ENCODE peak calls at places on chromosomes 5 and 9, in eight cellular contexts. L is GM23248; Z is effector memory CD4-positive, alpha-beta T cell; J is psoas muscle; B is sigmoid colon; K is adrenal gland; F is lower lobe of right lung; D is spleen. S is an unnamed sample. For H3K4me1 and H3K9me3, the result is how much of the 10 kb centered on the place peaks cover.

GRCh38 chr5:168468836-168469235 is 17.4 kb upstream of the RARS1 start:
- DNase-seq in L (peak), Z (no peak), J (no peak), B (no peak), K (no peak), F (no peak), D (no peak), S (no peak)

GRCh38 chr9:124350485-124351263 is 64.6 kb downstream of the PSMB7 start:
- DNase-seq in L (no peak), Z (no peak), J (no peak), B (peak), K (no peak), F (peak), D (peak), S (no peak)

GRCh38 chr9:79384506-79384905 is 187.3 kb upstream of the TLE4 start:
- DNase-seq in L (no peak), Z (no peak), J (no peak), B (no peak), K (no peak), F (no peak), D (no peak), S (no peak)

GRCh38 chr9:77304543-77304942 is 127.2 kb downstream of the VPS13A start:
- DNase-seq in L (peak), Z (no peak), J (no peak), B (no peak), K (no peak), F (no peak), D (no peak), S (no peak)

GRCh38 chr9:97808415-97808814 is 44.6 kb upstream of the FOXE1 start:
- DNase-seq in L (no peak), Z (no peak), J (no peak), B (no peak), K (no peak), F (no peak), D (no peak), S (no peak)

GRCh38 chr5:82952326-82952725 is 124.9 kb downstream of the TMEM167A start:
- DNase-seq in L (peak), Z (no peak), J (no peak), B (no peak), K (no peak), F (no peak), D (no peak), S (no peak)

GRCh38 chr5:10441992-10442435 is 335 bp downstream of the ROPN1L start:
- DNase-seq in L (peak), Z (no peak), J (no peak), B (no peak), K (no peak), F (no peak), D (no peak), S (no peak)

GRCh38 chr5:160311491-160312138 is 749 bp downstream of the CCNJL start:
- DNase-seq in L (no peak), Z (no peak), J (peak), B (no peak), K (peak), F (peak), D (peak), S (no peak)

GRCh38 chr9:95261890-95262289 is 55.6 kb downstream of the FANCC start:
- DNase-seq in L (peak), Z (no peak), J (no peak), B (no peak), K (no peak), F (no peak), D (no peak), S (no peak)

GRCh38 chr9:19408316-19408692 is 505 bp upstream of the ACER2 start:
- DNase-seq in L (no peak), Z (no peak), J (peak), B (peak), K (no peak), F (no peak), D (peak), S (no peak)

GRCh38 chr5:140339636-140340035 is 6.8 kb downstream of the HBEGF start:
- DNase-seq in L (no peak), Z (no peak), J (no peak), B (no peak), K (no peak), F (no peak), D (peak), S (no peak)

GRCh38 chr5:39137391-39138181 is 63.4 kb upstream of the RICTOR start:
- DNase-seq in L (peak), Z (no peak), J (no peak), B (no peak), K (no peak), F (no peak), D (no peak), S (no peak)

GRCh38 chr5:85049020-85049419 is 664.3 kb upstream of the EDIL3 start:
- DNase-seq in L (no peak), Z (no peak), J (no peak), B (no peak), K (no peak), F (no peak), D (no peak), S (no peak)

GRCh38 chr9:29039258-29039657 is 1466.0 kb upstream of the C9orf72 start:
- DNase-seq in L (no peak), Z (no peak), J (no peak), B (no peak), K (no peak), F (no peak), D (no peak), S (no peak)

GRCh38 chr9:93648836-93649235 is 72.5 kb downstream of the PHF2 start:
- DNase-seq in L (no peak), Z (no peak), J (peak), B (peak), K (peak), F (no peak), D (peak), S (no peak)

GRCh38 chr5:90096415-90097081 is 313.0 kb downstream of the CETN3 start:
- DNase-seq in L (peak), Z (no peak), J (no peak), B (no peak), K (peak), F (no peak), D (no peak), S (no peak)

GRCh38 chr5:54518146-54519082 is 855 bp downstream of the SNX18 start:
- DNase-seq in L (peak), Z (no peak), J (peak), B (peak), K (peak), F (peak), D (peak), S (peak)

GRCh38 chr5:151072234-151073025 is 8.4 kb downstream of the TNIP1 start:
- DNase-seq in L (peak), Z (no peak), J (no peak), B (no peak), K (no peak), F (no peak), D (peak), S (no peak)

GRCh38 chr5:58999804-59000595 is 417.1 kb downstream of the RAB3C start:
- DNase-seq in L (no peak), Z (no peak), J (no peak), B (no peak), K (no peak), F (no peak), D (no peak), S (no peak)

GRCh38 chr9:17613723-17614122 is 34.9 kb downstream of the SH3GL2 start:
- DNase-seq in L (peak), Z (no peak), J (no peak), B (no peak), K (no peak), F (no peak), D (no peak), S (no peak)

GRCh38 chr9:98064623-98065392 is 8.3 kb downstream of the NANS start:
- DNase-seq in L (no peak), Z (no peak), J (no peak), B (no peak), K (no peak), F (no peak), D (peak), S (no peak)

GRCh38 chr5:56610093-56610698 is 205.2 kb upstream of the MAP3K1 start:
- DNase-seq in L (no peak), Z (no peak), J (no peak), B (no peak), K (no peak), F (no peak), D (no peak), S (no peak)

GRCh38 chr5:17305964-17306725 is 88.7 kb downstream of the BASP1 start:
- DNase-seq in L (peak), Z (no peak), J (no peak), B (no peak), K (no peak), F (peak), D (no peak), S (no peak)

GRCh38 chr5:164422400-164422799 is 917.0 kb downstream of the MAT2B start:
- DNase-seq in L (peak), Z (no peak), J (no peak), B (no peak), K (no peak), F (no peak), D (no peak), S (no peak)

GRCh38 chr5:102931085-102931484 is 176.0 kb downstream of the PAM start:
- DNase-seq in L (no peak), Z (no peak), J (no peak), B (no peak), K (no peak), F (no peak), D (no peak), S (no peak)

GRCh38 chr5:157366741-157367684 is 93.0 kb upstream of the NIPAL4 start:
- DNase-seq in L (peak), Z (no peak), J (no peak), B (peak), K (no peak), F (no peak), D (no peak), S (no peak)

GRCh38 chr9:942805-943580 is 33.5 kb upstream of the DMRT3 start:
- DNase-seq in L (no peak), Z (no peak), J (no peak), B (no peak), K (no peak), F (no peak), D (no peak), S (no peak)

GRCh38 chr5:33371660-33372059 is 69.1 kb upstream of the TARS1 start:
- DNase-seq in L (peak), Z (no peak), J (no peak), B (no peak), K (no peak), F (no peak), D (no peak), S (no peak)

GRCh38 chr5:34684281-34684979 is 28.3 kb downstream of the RAI14 start:
- DNase-seq in L (peak), Z (no peak), J (no peak), B (no peak), K (no peak), F (no peak), D (no peak), S (no peak)

GRCh38 chr9:110828148-110828730 is 159.6 kb downstream of the MUSK start:
- DNase-seq in L (peak), Z (no peak), J (no peak), B (peak), K (no peak), F (no peak), D (no peak), S (no peak)

GRCh38 chr9:22307013-22307711 is 139.5 kb upstream of the DMRTA1 start:
- DNase-seq in L (peak), Z (no peak), J (no peak), B (no peak), K (peak), F (no peak), D (no peak), S (no peak)

GRCh38 chr9:37324261-37324683 is 98.2 kb upstream of the GRHPR start:
- DNase-seq in L (no peak), Z (no peak), J (no peak), B (no peak), K (no peak), F (no peak), D (no peak), S (no peak)

GRCh38 chr5:124651663-124652513 is 94.6 kb downstream of the ZNF608 start:
- DNase-seq in L (peak), Z (no peak), J (peak), B (peak), K (peak), F (peak), D (peak), S (no peak)

GRCh38 chr9:126615251-126615790 is 1.6 kb downstream of the LMX1B start:
- DNase-seq in L (peak), Z (no peak), J (no peak), B (no peak), K (no peak), F (peak), D (no peak), S (peak)

GRCh38 chr5:141875795-141876627 is 2.2 kb downstream of the PCDH1 start:
- DNase-seq in L (peak), Z (no peak), J (no peak), B (no peak), K (no peak), F (peak), D (peak), S (no peak)

GRCh38 chr9:121972501-121972981 is 120.6 kb downstream of the TTLL11 start:
- DNase-seq in L (peak), Z (no peak), J (no peak), B (no peak), K (peak), F (peak), D (no peak), S (no peak)

GRCh38 chr9:129568560-129569505 is 52.1 kb downstream of the C9orf50 start:
- DNase-seq in L (peak), Z (no peak), J (peak), B (peak), K (peak), F (peak), D (no peak), S (peak)

GRCh38 chr5:97495301-97495700 is 312.3 kb upstream of the RIOK2 start:
- DNase-seq in L (no peak), Z (no peak), J (no peak), B (no peak), K (no peak), F (no peak), D (no peak), S (no peak)

GRCh38 chr9:135224286-135224871 is 136.9 kb downstream of the OLFM1 start:
- DNase-seq in L (no peak), Z (no peak), J (peak), B (peak), K (no peak), F (peak), D (peak), S (no peak)

GRCh38 chr9:89022902-89023301 is 31.6 kb downstream of the S1PR3 start:
- DNase-seq in L (peak), Z (no peak), J (no peak), B (no peak), K (peak), F (peak), D (no peak), S (no peak)
- H3K4me1 ChIP-seq in L (under half), Z (under half), J (under half), B (under half), K (half or more), F (under half), D (under half), S (under half)

GRCh38 chr5:129345213-129345925 is 114.7 kb upstream of the ADAMTS19 start:
- DNase-seq in L (no peak), Z (no peak), J (no peak), B (no peak), K (no peak), F (no peak), D (no peak), S (no peak)
- H3K4me3 ChIP-seq in L (no peak), Z (no peak), J (no peak), B (no peak), K (no peak), F (no peak), D (no peak), S (no peak)

DNA sequence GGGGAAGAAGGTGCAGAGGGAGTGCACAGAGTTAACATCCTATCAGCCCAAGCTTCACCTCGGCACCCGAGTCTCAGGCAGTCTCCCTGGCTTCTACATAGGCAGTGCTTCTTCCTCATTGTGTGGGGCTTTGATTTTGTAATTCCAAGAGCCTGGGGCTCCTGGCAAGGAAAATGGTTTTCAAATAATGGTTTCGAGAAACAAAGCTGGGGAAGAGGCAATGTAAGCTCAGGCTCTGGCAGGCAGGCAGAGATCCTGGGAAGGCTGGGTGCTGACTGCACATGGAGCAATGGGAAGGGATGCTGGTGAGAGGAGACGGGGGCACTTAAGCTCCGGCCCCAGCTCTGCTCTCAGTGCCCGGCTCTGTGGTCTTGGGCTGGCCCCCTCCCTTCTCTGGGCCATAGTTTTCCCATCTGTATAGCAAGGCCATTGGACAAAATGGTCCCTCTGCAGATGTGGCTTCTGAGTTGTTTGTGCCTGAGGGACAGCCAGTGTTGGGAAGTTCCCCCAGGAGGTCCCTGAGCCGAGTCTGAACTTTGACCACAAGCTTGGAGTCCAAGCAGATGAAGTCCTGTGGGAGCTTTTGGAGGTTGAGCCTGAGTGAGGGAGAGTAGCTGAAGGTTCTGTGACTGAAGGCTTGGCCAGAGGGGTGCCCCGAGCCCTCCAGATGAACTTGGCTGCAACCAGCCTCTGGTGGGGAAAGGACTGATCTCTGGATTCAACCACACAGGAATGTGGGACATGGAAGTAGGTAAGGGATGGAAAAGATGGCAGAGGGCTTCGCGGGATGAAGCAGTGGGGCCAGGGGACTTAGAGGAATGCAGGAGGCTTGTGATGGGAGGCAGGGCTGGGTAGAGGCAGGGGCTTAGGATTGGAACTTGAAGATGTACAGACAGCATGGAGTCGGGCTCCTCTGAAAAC is 28.5 kb upstream of the IL17B start:
- DNase-seq in L (peak), Z (no peak), J (no peak), B (peak), K (no peak), F (no peak), D (no peak), S (no peak)
- H3K9me3 ChIP-seq in L (under half), Z (under half), J (under half), B (under half), K (under half), F (under half), D (under half), S (under half)

GRCh38 chr9:136230773-136231172 is 14.8 kb downstream of the QSOX2 start:
- DNase-seq in L (no peak), Z (no peak), J (no peak), B (no peak), K (no peak), F (no peak), D (no peak), S (no peak)

GRCh38 chr9:136228107-136228875 is 17.3 kb downstream of the QSOX2 start:
- DNase-seq in L (peak), Z (no peak), J (no peak), B (no peak), K (no peak), F (no peak), D (no peak), S (no peak)

GRCh38 chr9:136230365-136230764 is 15.2 kb downstream of the QSOX2 start:
- DNase-seq in L (no peak), Z (no peak), J (no peak), B (no peak), K (no peak), F (no peak), D (no peak), S (no peak)

GRCh38 chr9:136231478-136232297 is 13.9 kb downstream of the QSOX2 start:
- DNase-seq in L (no peak), Z (no peak), J (no peak), B (no peak), K (no peak), F (no peak), D (no peak), S (no peak)

DNA sequence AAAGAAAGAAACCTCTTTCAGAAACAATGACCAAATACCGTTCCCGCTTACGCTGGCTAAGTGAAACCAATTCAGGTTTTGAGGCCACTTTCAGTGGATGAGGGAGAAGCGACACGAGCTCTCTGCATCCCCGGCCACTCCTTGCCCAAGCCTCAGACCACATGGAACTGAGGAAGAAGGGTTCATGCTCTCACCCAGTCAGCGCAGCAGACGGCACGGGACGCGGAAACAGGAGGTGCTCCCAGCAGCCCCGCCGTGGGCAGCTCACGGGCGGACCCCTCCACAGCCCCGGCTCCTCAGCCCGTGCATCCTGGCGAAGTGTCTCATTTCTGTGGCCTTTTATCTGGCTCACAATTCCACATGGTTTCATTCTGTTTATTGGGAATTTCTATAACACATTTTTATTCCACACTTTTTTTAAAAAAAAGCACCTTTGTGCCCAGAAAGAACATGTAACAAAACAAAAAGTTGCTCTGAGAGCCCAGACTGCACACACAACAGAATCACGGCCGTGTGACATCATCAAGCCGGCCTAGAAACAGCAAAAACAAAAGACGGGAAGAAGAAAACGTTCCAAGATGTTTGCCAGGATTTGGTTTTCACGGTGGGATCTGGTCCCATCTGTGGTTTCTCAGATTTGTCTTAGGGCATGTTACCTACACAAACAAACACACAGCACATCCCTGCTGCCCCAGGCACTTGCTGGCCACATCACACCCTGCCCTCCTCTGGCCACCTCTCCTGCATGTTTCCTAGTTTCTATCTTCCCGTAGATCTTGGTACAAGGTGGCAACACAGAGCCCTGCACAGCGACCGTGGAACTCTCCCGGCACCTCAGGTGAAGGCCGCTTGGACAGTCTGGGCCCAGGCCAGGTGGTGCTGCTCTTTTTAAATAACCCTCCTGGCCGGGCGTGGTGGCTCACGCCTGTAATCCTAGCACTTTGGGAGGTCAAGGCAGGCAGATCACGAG is 16.2 kb downstream of the QSOX2 start:
- DNase-seq in L (no peak), Z (no peak), J (no peak), B (no peak), K (no peak), F (no peak), D (no peak), S (no peak)
- H3K4me1 ChIP-seq in L (under half), Z (under half), J (under half), B (under half), K (under half), F (under half), D (under half), S (under half)